ENCODE peak calls at places on chromosomes 11 and 22, in four cellular contexts. Z, U, R and L are unnamed samples.

GRCh38 chr11:105229257-105229656 is 89.7 kb upstream of the CARD18 start:
- DNase-seq in R (no peak), Z (no peak), U (no peak), L (no peak)

GRCh38 chr11:123561046-123561781 is 93.2 kb downstream of the SCN3B start:
- DNase-seq in Z (peak; percentile 59), U (no peak), R (no peak), L (no peak)

GRCh38 chr22:37999640-38000272 is 15.4 kb upstream of the SOX10 start:
- DNase-seq in U (peak; percentile 35), R (peak; percentile 23), Z (peak; percentile 86), L (no peak)

GRCh38 chr11:6319879-6320410 is 356 bp downstream of the CAVIN3 start:
- DNase-seq in Z (no peak), R (peak; percentile 59), U (no peak), L (peak; percentile 83)

GRCh38 chr11:107576497-107577086 is 11.1 kb upstream of the ALKBH8 start:
- DNase-seq in R (peak; percentile 25), Z (peak; percentile 90), U (no peak), L (no peak)

GRCh38 chr11:119664063-119664572 is 64.9 kb downstream of the NECTIN1 start:
- DNase-seq in R (peak; percentile 64), Z (no peak), U (no peak), L (no peak)

GRCh38 chr11:8102296-8102915 is 21.4 kb downstream of the TUB start:
- DNase-seq in R (no peak), Z (no peak), U (no peak), L (peak; percentile 35)

GRCh38 chr11:17651061-17651460 is 68.3 kb upstream of the MYOD1 start:
- DNase-seq in R (no peak), U (no peak), Z (no peak), L (no peak)

GRCh38 chr11:86099727-86100320 is 30.9 kb upstream of the PICALM start:
- DNase-seq in U (peak; percentile 6), R (peak; percentile 76), Z (peak; percentile 78), L (no peak)

GRCh38 chr11:111793863-111794262 is 27.7 kb upstream of the PPP2R1B start:
- DNase-seq in U (no peak), Z (no peak), R (no peak), L (no peak)

GRCh38 chr11:18491924-18492323 is 34.8 kb downstream of the TSG101 start:
- DNase-seq in Z (no peak), R (no peak), U (no peak), L (no peak)

GRCh38 chr11:17775507-17776212 is 41.1 kb downstream of the KCNC1 start:
- DNase-seq in Z (no peak), U (no peak), R (no peak), L (peak; percentile 73)

GRCh38 chr22:29703595-29704195 is 16.1 kb upstream of the CABP7 start:
- DNase-seq in Z (no peak), R (no peak), U (no peak), L (no peak)

GRCh38 chr11:4960877-4961276 is 5.4 kb upstream of the OR51A2 start:
- DNase-seq in U (no peak), Z (no peak), R (no peak), L (no peak)

GRCh38 chr11:65224939-65225283 is 36.9 kb upstream of the POLA2 start:
- DNase-seq in R (no peak), Z (no peak), U (no peak), L (no peak)

GRCh38 chr11:126029237-126029636 is 33.4 kb downstream of the CDON start:
- DNase-seq in U (no peak), Z (no peak), R (no peak), L (no peak)

GRCh38 chr11:126029805-126030204 is 32.9 kb downstream of the CDON start:
- DNase-seq in U (no peak), Z (no peak), R (peak; percentile 11), L (no peak)

GRCh38 chr11:126025822-126026221 is 36.8 kb downstream of the CDON start:
- DNase-seq in U (no peak), R (no peak), Z (no peak), L (no peak)

GRCh38 chr11:126026579-126026978 is 36.1 kb downstream of the CDON start:
- DNase-seq in U (no peak), Z (no peak), R (no peak), L (no peak)

DNA sequence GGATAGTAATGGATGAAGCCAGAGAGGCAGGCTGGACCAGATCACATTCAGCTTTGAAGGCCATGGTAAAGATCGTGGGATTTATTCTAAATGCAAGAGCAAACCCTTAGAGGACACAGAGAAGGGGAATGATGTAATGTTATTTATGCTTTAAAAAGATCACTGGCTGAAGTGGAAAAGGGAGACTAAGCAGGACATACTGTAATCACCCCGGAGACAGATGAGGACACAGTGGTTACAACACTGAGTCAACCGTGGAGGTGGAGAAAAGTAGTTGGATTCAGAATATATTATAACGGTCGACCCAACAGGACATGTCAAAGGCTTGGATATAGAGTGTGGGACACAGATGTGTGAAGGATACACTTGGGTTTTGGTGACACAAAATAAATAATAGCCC is 38.5 kb downstream of the CDON start:
- DNase-seq in R (no peak), Z (no peak), U (no peak), L (no peak)
- H3K27ac ChIP-seq in R (no peak overlapping the region), Z (no peak overlapping the region), U (no peak overlapping the region), L (no peak overlapping the region)

DNA sequence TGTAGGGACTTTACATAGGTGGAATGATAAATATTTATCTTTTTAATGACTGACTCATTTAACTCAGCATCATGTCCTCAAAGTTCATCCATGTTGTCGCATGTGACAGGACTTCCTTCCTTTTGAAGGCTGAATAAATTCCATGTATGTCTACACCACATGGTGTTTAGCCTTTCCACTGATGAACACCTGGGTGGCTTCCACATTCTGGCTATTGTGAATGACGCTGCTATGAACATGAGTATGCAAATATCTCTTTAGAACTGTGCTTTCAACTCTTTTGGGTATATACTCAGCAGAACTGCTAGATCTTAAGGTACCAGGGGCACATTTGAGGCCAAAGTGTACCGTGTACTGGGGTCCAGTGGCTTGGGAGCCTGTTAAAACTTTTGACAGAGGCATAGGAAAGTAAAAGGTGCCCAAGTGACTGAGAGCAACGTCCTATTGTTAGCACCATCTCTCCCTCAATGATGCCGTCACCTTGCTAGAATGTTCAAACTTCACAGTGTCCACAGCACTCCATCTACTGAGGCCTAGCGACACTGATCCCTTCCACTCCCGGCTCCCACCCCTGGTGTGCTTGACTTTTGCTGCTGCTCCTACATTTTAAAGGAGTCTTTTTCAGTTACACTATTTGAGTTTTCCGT is 24.0 kb downstream of the LARGE1 start:
- DNase-seq in R (no peak), Z (no peak), U (no peak), L (no peak)
- H3K27ac ChIP-seq in R (no peak overlapping the region), Z (no peak overlapping the region), U (no peak overlapping the region), L (no peak overlapping the region)

DNA sequence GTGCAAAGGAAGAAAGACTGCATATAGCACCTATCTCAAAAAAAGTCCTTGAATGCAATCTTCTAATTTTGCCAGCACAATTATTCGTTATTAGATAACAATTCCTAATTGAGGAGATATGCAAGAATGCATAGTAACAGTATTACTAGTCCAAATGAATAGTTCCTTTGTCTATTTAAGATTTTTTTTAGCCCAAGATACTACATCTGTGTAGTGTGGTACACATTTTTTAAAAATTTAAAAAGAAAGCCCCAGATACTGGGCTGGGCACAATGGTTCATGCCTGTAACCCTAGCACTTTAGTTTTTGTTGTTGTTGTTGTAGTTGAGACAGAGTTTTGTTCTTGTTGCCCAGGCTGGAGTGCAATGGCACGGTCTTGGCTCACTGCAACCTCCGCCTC is 43.7 kb downstream of the RAB6A start:
- DNase-seq in U (no peak), R (no peak), Z (no peak), L (no peak)
- H3K27ac ChIP-seq in U (no peak overlapping the region), R (no peak overlapping the region), Z (peak overlapping the region; percentile 4), L (no peak overlapping the region)

DNA sequence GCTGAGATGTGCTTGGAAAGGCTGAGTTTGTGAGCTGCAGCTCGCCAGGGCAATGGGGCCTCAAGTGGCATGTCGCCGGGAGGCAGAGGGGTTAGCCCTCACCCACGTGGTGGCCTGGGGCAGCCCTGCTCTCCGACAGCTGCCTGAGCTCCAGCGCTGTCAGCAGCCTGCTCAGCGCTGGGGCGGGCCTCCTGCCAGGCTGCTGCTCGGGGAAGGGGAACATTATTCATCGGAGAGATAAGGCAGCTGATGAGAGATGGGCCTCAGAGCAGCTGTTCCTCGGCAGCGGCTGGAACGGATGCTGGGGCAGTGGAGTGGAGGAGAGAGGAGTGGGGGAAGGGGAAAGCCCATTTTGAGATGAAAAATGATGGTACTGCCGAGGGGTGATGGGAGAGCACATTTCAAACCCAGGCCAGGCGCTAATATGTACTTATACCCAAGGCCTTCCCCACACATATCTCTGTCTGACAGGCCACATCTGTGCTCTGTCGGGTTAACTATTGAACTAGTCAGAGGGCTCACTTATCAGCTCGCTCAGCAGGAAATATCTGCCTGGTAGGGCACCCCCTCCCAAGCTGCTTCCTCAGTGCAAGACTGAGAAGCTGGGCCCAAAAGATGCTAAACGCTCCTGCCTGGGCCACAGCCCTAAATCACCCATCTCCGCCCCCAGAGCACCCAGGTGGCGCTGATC is 79.5 kb downstream of the TIMP3 start:
- DNase-seq in Z (no peak), U (no peak), R (peak; percentile 6), L (peak; percentile 83)
- H3K27ac ChIP-seq in Z (no peak overlapping the region), U (no peak overlapping the region), R (no peak overlapping the region), L (peak overlapping the region; percentile 46)

GRCh38 chr11:76628408-76628947 is 42.1 kb downstream of the LRRC32 start:
- DNase-seq in Z (no peak), U (no peak), R (no peak), L (no peak)
- H3K27ac ChIP-seq in Z (no peak overlapping the region), U (no peak overlapping the region), R (no peak overlapping the region), L (peak overlapping the region; percentile 83)

GRCh38 chr11:74312321-74312720 is 881 bp upstream of the P4HA3 start:
- DNase-seq in Z (no peak), U (peak; percentile 36), R (no peak), L (no peak)

GRCh38 chr11:74310857-74311256 is 583 bp downstream of the P4HA3 start:
- DNase-seq in U (no peak), Z (no peak), R (no peak), L (no peak)

GRCh38 chr11:74311352-74311926 is at the start of gene P4HA3:
- DNase-seq in U (peak; percentile 50), R (peak; percentile 66), Z (no peak), L (peak; percentile 89)

GRCh38 chr11:74306440-74307175 is 4.8 kb downstream of the P4HA3 start:
- DNase-seq in Z (no peak), R (no peak), U (no peak), L (no peak)

GRCh38 chr11:74307409-74307808 is 4.0 kb downstream of the P4HA3 start:
- DNase-seq in Z (no peak), R (no peak), U (no peak), L (no peak)
- H3K27ac ChIP-seq in Z (no peak overlapping the region), R (no peak overlapping the region), U (no peak overlapping the region), L (no peak overlapping the region)

GRCh38 chr22:35406443-35406842 is 6.5 kb downstream of the MCM5 start:
- DNase-seq in R (no peak), U (no peak), Z (no peak), L (no peak)
- H3K27ac ChIP-seq in R (no peak overlapping the region), U (no peak overlapping the region), Z (no peak overlapping the region), L (peak overlapping the region; percentile 87)